ENCODE peak calls at places on chromosomes 12 and 14, in ten cellular contexts. E is sigmoid colon; N is AG04450; Y is OCI-LY7; F is mammary epithelial cell; A is SK-N-MC; J is effector memory CD4-positive, alpha-beta T cell; V is A549; H is endothelial cell of umbilical vein; I is fibroblast of lung. Z is an unnamed sample.

GRCh38 chr12:109016978-109017377 is 3.9 kb downstream of the SVOP start:
- DNase-seq in J (no peak), V (no peak), E (no peak), Y (no peak), N (no peak), H (no peak), F (no peak), A (no peak), I (no peak), Z (no peak)

GRCh38 chr12:93419388-93420034 is 22.2 kb downstream of the UBE2N start:
- DNase-seq in I (peak; percentile 84), A (peak; percentile 76), J (no peak), V (peak; percentile 58), H (peak; percentile 76), E (no peak), N (no peak), F (peak; percentile 32), Y (peak; percentile 70), Z (no peak)

GRCh38 chr12:74401035-74401434 is 136.6 kb upstream of the ATXN7L3B start:
- DNase-seq in N (no peak), E (no peak), V (peak; percentile 11), H (no peak), A (no peak), I (no peak), J (no peak), F (no peak), Y (no peak), Z (no peak)

GRCh38 chr14:57725399-57726077 is 140.4 kb downstream of the SLC35F4 start:
- DNase-seq in Y (no peak), I (no peak), N (no peak), A (no peak), J (no peak), H (peak; percentile 70), V (no peak), E (no peak), F (peak; percentile 82), Z (no peak)

GRCh38 chr12:111434680-111435338 is 29.1 kb downstream of the SH2B3 start:
- DNase-seq in F (peak; percentile 32), J (peak; percentile 87), Y (peak; percentile 72), H (peak; percentile 83), A (no peak), I (peak; percentile 63), N (no peak), E (peak; percentile 89), V (no peak), Z (peak; percentile 93)

GRCh38 chr14:104390941-104391901 is 188.3 kb upstream of the C14orf180 start:
- DNase-seq in F (no peak), Y (no peak), N (no peak), V (no peak), E (peak; percentile 55), H (no peak), J (no peak), I (no peak), A (no peak), Z (no peak)

GRCh38 chr14:55938249-55938791 is 179.9 kb upstream of the PELI2 start:
- DNase-seq in H (peak; percentile 24), F (peak; percentile 75), Y (no peak), I (peak; percentile 21), A (no peak), N (peak; percentile 2), V (no peak), J (no peak), E (peak; percentile 82), Z (no peak)

GRCh38 chr14:24231263-24232120 is 675 bp downstream of the NEDD8 start:
- DNase-seq in V (peak; percentile 36), Y (peak; percentile 43), A (no peak), H (no peak), I (no peak), E (no peak), N (no peak), F (peak; percentile 44), J (no peak), Z (peak; percentile 43)

GRCh38 chr14:104346112-104346462 is 207.7 kb downstream of the KIF26A start:
- DNase-seq in I (no peak), F (peak; percentile 2), J (no peak), A (no peak), Y (no peak), V (no peak), H (no peak), E (no peak), N (no peak), Z (no peak)

GRCh38 chr14:45201908-45202307 is 51.1 kb downstream of the MIS18BP1 start:
- DNase-seq in H (peak; percentile 15), N (no peak), I (peak; percentile 21), F (no peak), V (no peak), A (no peak), Y (peak; percentile 55), J (no peak), E (no peak), Z (no peak)

GRCh38 chr14:59190372-59190771 is 1.9 kb downstream of the DAAM1 start:
- DNase-seq in V (peak; percentile 15), Y (peak; percentile 48), E (no peak), J (no peak), H (no peak), A (no peak), F (no peak), N (no peak), I (no peak), Z (no peak)

GRCh38 chr12:47397664-47398281 is 308.1 kb downstream of the RPAP3 start:
- DNase-seq in I (peak; percentile 75), J (peak; percentile 20), E (no peak), H (peak; percentile 55), N (no peak), Y (peak; percentile 60), A (peak; percentile 50), F (peak; percentile 74), V (peak; percentile 51), Z (peak; percentile 35)

GRCh38 chr12:6772331-6772695 is at the start of gene LAG3:
- DNase-seq in Y (no peak), A (no peak), N (no peak), E (no peak), J (no peak), F (no peak), V (no peak), H (no peak), I (no peak), Z (peak; percentile 38)

GRCh38 chr12:88266851-88267360 is 124.8 kb downstream of the TMTC3 start:
- DNase-seq in F (no peak), H (no peak), J (no peak), E (no peak), N (no peak), A (no peak), Y (no peak), I (peak; percentile 45), V (no peak), Z (no peak)

DNA sequence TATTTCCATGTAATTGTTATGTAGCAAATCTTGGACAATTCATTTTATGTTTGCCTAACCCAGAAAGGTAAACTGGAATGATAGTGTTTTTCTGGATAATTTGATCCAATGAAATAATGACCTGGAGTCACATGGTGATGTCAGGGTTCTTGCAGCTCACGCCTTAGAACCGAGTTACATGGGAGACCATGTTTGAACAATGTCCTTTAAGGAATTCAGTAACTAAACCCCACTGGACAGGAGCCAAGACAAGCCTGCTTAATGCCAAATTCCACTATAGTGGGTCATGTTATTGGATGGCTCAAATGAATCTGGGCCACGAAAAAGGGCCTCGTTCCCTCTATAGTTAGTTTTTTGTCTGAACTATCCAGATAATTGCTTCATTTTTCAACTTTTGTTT is 255.8 kb upstream of the HMGA2 start:
- DNase-seq in H (peak; percentile 23), N (peak; percentile 39), E (no peak), A (no peak), Y (no peak), F (peak; percentile 26), I (peak; percentile 87), V (no peak), J (no peak), Z (no peak)
- H3K27ac ChIP-seq in H (no peak overlapping the region), N (no peak overlapping the region), E (no peak overlapping the region), A (no peak overlapping the region), Y (no peak overlapping the region), F (no peak overlapping the region), I (no peak overlapping the region), V (no peak overlapping the region), J (no peak overlapping the region), Z (no peak overlapping the region)

GRCh38 chr12:104669057-104669770 is 212.5 kb downstream of the CHST11 start:
- DNase-seq in J (no peak), N (no peak), V (no peak), H (peak; percentile 32), Y (no peak), A (no peak), F (peak; percentile 77), I (peak; percentile 33), E (peak; percentile 91), Z (no peak)

GRCh38 chr12:104672096-104672445 is 215.3 kb downstream of the CHST11 start:
- DNase-seq in E (no peak), F (no peak), H (no peak), I (no peak), A (no peak), N (no peak), V (no peak), J (no peak), Y (no peak), Z (no peak)

GRCh38 chr12:104671407-104672095 is 214.8 kb downstream of the CHST11 start:
- DNase-seq in Y (peak; percentile 30), N (no peak), J (peak; percentile 71), I (peak; percentile 91), F (peak; percentile 96), V (peak; percentile 89), A (no peak), E (peak; percentile 92), H (peak; percentile 94), Z (peak; percentile 58)

GRCh38 chr12:104669851-104670337 is 213.1 kb downstream of the CHST11 start:
- DNase-seq in N (no peak), H (no peak), A (no peak), E (peak; percentile 88), Y (peak; percentile 54), J (peak; percentile 9), V (no peak), I (peak; percentile 65), F (no peak), Z (peak; percentile 38)

GRCh38 chr12:104670439-104671406 is 214.0 kb downstream of the CHST11 start:
- DNase-seq in E (no peak), A (no peak), H (no peak), F (no peak), I (no peak), Y (no peak), J (no peak), V (peak; percentile 21), N (no peak), Z (no peak)
- H3K27ac ChIP-seq in E (peak overlapping the region; percentile 31), A (no peak overlapping the region), H (peak overlapping the region; percentile 18), F (peak overlapping the region; percentile 46), I (no peak overlapping the region), Y (no peak overlapping the region), J (peak overlapping the region; percentile 38), V (peak overlapping the region; percentile 93), N (no peak overlapping the region), Z (no peak overlapping the region)

GRCh38 chr12:15726757-15727112 is 62.5 kb downstream of the EPS8 start:
- DNase-seq in V (no peak), J (no peak), F (no peak), I (no peak), A (no peak), H (no peak), Y (no peak), N (no peak), E (no peak), Z (no peak)
- H3K27ac ChIP-seq in V (peak overlapping the region; percentile 66), J (no peak overlapping the region), F (no peak overlapping the region), I (no peak overlapping the region), A (no peak overlapping the region), H (no peak overlapping the region), Y (no peak overlapping the region), N (no peak overlapping the region), E (peak overlapping the region; percentile 8), Z (no peak overlapping the region)

DNA sequence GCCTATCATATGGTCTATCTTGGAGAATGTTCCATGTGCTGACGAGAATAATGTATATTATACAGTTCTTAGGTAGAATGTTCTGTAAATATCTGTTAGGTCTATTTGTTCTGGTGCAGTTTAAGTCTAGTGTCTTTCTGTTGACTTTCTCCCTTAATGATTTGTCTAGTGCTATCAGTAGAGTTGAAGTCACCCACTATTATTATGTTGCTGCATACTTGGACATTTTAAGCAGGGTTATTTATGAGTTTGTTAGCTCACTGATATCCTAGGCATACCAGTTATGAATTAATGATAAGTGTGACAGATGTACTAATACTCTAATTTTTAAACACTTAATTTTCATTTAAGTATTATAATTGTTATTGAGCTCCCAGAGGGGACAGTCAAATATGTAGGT is 292.5 kb downstream of the AKAP6 start:
- DNase-seq in N (no peak), F (no peak), I (no peak), H (no peak), V (no peak), E (no peak), J (no peak), A (no peak), Y (no peak), Z (no peak)
- H3K27ac ChIP-seq in N (no peak overlapping the region), F (no peak overlapping the region), I (no peak overlapping the region), H (no peak overlapping the region), V (no peak overlapping the region), E (no peak overlapping the region), J (no peak overlapping the region), A (no peak overlapping the region), Y (no peak overlapping the region), Z (no peak overlapping the region)

Z was measured in CD8-positive, alpha-beta T cell.